ENCODE peak calls at places on chromosomes 6 and 20, in seven cellular contexts. C, K, D, F, R, U and W are unnamed samples.

GRCh38 chr20:63443606-63444395 is 28.7 kb downstream of the KCNQ2 start:
- DNase-seq in C (no peak), K (no peak), D (no peak), F (no peak), R (no peak), U (no peak), W (no peak)

GRCh38 chr20:62513991-62514390 is 38.2 kb upstream of the GATA5 start:
- DNase-seq in C (no peak), K (no peak), D (no peak), F (no peak), R (no peak), U (no peak), W (no peak)

GRCh38 chr6:135331002-135331401 is 149.9 kb downstream of the MYB start:
- DNase-seq in C (peak), K (no peak), D (no peak), F (no peak), R (no peak), U (no peak), W (no peak)

GRCh38 chr6:52572536-52572935 is 4.3 kb downstream of the TRAM2 start:
- DNase-seq in C (no peak), K (no peak), D (no peak), F (no peak), R (no peak), U (no peak), W (no peak)

GRCh38 chr20:54860716-54861115 is 385.3 kb downstream of the DOK5 start:
- DNase-seq in C (no peak), K (no peak), D (no peak), F (no peak), R (no peak), U (no peak), W (no peak)

GRCh38 chr6:84764332-84765049 is at the start of gene TBX18:
- DNase-seq in C (peak), K (peak), D (peak), F (peak), R (peak), U (peak), W (peak)

GRCh38 chr6:106629103-106629858 is at the start of the genes QRSL1 and RTN4IP1:
- DNase-seq in C (peak), K (peak), D (peak), F (peak), R (peak), U (peak), W (peak)

GRCh38 chr6:36844232-36845170 is 5.3 kb upstream of the CPNE5 start:
- DNase-seq in C (no peak), K (no peak), D (no peak), F (no peak), R (no peak), U (no peak), W (no peak)

GRCh38 chr6:52596371-52597028 is 19.6 kb upstream of the TRAM2 start:
- DNase-seq in C (no peak), K (no peak), D (no peak), F (no peak), R (no peak), U (no peak), W (no peak)

GRCh38 chr6:167973092-167973880 is 24.2 kb upstream of the KIF25 start:
- DNase-seq in C (no peak), K (no peak), D (no peak), F (no peak), R (no peak), U (no peak), W (no peak)

GRCh38 chr6:162825597-162825996 is 97.8 kb downstream of the PACRG start:
- DNase-seq in C (no peak), K (no peak), D (no peak), F (no peak), R (no peak), U (no peak), W (no peak)

GRCh38 chr6:12572884-12573824 is 143.4 kb upstream of the PHACTR1 start:
- DNase-seq in C (no peak), K (no peak), D (peak), F (no peak), R (no peak), U (no peak), W (peak)

GRCh38 chr6:165010556-165011535 is 298.6 kb downstream of the C6orf118 start:
- DNase-seq in C (no peak), K (no peak), D (no peak), F (no peak), R (no peak), U (no peak), W (no peak)

GRCh38 chr6:158213925-158214674 is 46.0 kb downstream of the GTF2H5 start:
- DNase-seq in C (no peak), K (peak), D (peak), F (peak), R (peak), U (peak), W (peak)

GRCh38 chr6:168326294-168327261 is 7.0 kb upstream of the DACT2 start:
- DNase-seq in C (no peak), K (no peak), D (peak), F (no peak), R (no peak), U (no peak), W (no peak)

GRCh38 chr6:108222504-108222903 is 38.3 kb downstream of the SNX3 start:
- DNase-seq in C (no peak), K (no peak), D (peak), F (no peak), R (no peak), U (no peak), W (no peak)

GRCh38 chr6:79869600-79870084 is 77.7 kb downstream of the ELOVL4 start:
- DNase-seq in C (no peak), K (peak), D (peak), F (peak), R (peak), U (peak), W (peak)
- H3K4me3 ChIP-seq in C (no peak), K (peak), D (peak), F (no peak), R (no peak), U (no peak), W (no peak)

DNA sequence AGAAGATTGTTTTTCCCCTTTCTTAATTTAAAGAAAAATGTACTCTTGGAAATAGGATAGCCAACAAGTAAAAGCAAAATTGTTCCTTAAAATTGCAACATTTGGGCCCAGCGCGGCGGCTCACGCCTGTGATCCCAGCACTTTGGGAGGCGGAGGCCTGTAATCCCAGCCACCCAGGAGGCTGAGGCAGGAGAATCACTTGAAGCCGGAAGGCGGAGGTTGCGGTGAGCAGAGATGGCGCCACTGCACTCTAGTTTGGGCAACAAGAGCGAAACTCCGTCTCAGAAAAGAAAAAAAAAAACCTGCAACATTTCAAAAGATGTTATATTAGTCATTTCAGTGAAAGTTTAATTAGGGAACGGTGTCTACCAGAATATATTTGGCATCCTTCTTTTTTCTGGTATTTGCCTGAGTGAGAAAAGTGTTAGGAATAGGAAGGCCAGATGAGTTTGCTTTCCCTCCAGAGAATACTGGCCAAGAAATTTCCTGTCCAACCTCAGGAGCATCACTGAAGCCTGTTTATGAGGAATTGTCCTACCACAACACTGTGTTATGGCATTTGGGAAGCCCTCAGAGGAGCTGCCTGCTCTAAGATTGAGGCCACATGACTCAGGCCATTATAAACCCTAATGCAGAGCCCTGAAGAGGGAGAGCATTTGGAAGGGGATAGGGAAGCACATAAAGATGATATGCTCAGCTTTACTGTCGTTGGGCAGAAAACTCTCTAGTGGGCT is 1.2 kb upstream of the GJA1 start:
- DNase-seq in C (no peak), K (no peak), D (peak), F (no peak), R (no peak), U (peak), W (no peak)
- H3K4me3 ChIP-seq in C (no peak), K (no peak), D (no peak), F (no peak), R (no peak), U (no peak), W (no peak)

GRCh38 chr6:21115111-21115510 is 478.4 kb upstream of the SOX4 start:
- DNase-seq in C (peak), K (no peak), D (no peak), F (no peak), R (no peak), U (peak), W (no peak)

GRCh38 chr6:21109421-21110178 is 484.0 kb upstream of the SOX4 start:
- DNase-seq in C (peak), K (no peak), D (peak), F (no peak), R (no peak), U (peak), W (peak)

GRCh38 chr6:21107796-21108195 is 485.8 kb upstream of the SOX4 start:
- DNase-seq in C (no peak), K (no peak), D (no peak), F (no peak), R (no peak), U (no peak), W (no peak)

GRCh38 chr6:21111399-21111725 is 482.2 kb upstream of the SOX4 start:
- DNase-seq in C (no peak), K (no peak), D (peak), F (no peak), R (no peak), U (no peak), W (no peak)

GRCh38 chr6:21110684-21111398 is 482.7 kb upstream of the SOX4 start:
- DNase-seq in C (no peak), K (no peak), D (no peak), F (no peak), R (no peak), U (no peak), W (no peak)
- H3K4me3 ChIP-seq in C (no peak), K (no peak), D (no peak), F (no peak), R (no peak), U (no peak), W (no peak)

GRCh38 chr6:42193491-42193894 is 1.3 kb downstream of the GUCA1B start:
- DNase-seq in C (no peak), K (no peak), D (no peak), F (no peak), R (no peak), U (no peak), W (no peak)
- H3K4me3 ChIP-seq in C (no peak), K (no peak), D (no peak), F (no peak), R (no peak), U (no peak), W (no peak)